ENCODE peak calls at places on chromosomes 13 and 19, in six cellular contexts. M is naive thymus-derived CD8-positive, alpha-beta T cell; Z is stimulated activated CD4-positive, alpha-beta T cell treated with anti-CD3 and anti-CD28 coated beads, Interleukin-1b, Interleukin-23, amount 100 ng/mL, for 1 hour; O is stimulated activated CD8-positive, alpha-beta memory T cell treated with anti-CD3 and anti-CD28 coated beads, Interleukin-4, amount 100 ng/mL, for 1 hour; N is GM06990; W is posterior cingulate gyrus. I is an unnamed sample.

GRCh38 chr13:71124230-71124629 is 742.8 kb downstream of the DACH1 start:
- DNase-seq in N (no peak), O (no peak), M (no peak), W (no peak), Z (no peak), I (no peak)

GRCh38 chr19:14149509-14149994 is 13.2 kb upstream of the ASF1B start:
- DNase-seq in M (peak), Z (no peak), N (no peak), O (peak), W (peak), I (no peak)

GRCh38 chr19:18233224-18233825 is 7.1 kb upstream of the PDE4C start:
- DNase-seq in Z (peak), M (peak), N (no peak), W (peak), O (peak), I (peak)

GRCh38 chr13:98707309-98707999 is 45.0 kb downstream of the SLC15A1 start:
- DNase-seq in M (no peak), W (no peak), O (no peak), N (peak), Z (no peak), I (no peak)

GRCh38 chr19:7258840-7259395 is 35.3 kb downstream of the INSR start:
- DNase-seq in Z (no peak), N (no peak), W (peak), O (no peak), M (no peak), I (no peak)

GRCh38 chr19:16199275-16199932 is 1.7 kb downstream of the AP1M1 start:
- DNase-seq in Z (no peak), N (no peak), O (no peak), M (no peak), W (no peak), I (no peak)

GRCh38 chr19:31263317-31263716 is 85.9 kb downstream of the TSHZ3 start:
- DNase-seq in W (peak), M (no peak), Z (no peak), O (no peak), N (no peak), I (no peak)

GRCh38 chr19:45413497-45413896 is 7.1 kb downstream of the POLR1G start:
- DNase-seq in O (no peak), M (no peak), N (no peak), Z (no peak), W (no peak), I (no peak)

GRCh38 chr19:21202865-21203494 is 61.1 kb downstream of the ZNF431 start:
- DNase-seq in O (no peak), W (no peak), Z (no peak), M (peak), N (no peak), I (no peak)

GRCh38 chr19:55452381-55453325 is 8.8 kb downstream of the ISOC2 start:
- DNase-seq in O (no peak), W (peak), Z (no peak), N (peak), M (peak), I (no peak)

GRCh38 chr13:40982772-40983171 is 36.3 kb downstream of the ELF1 start:
- DNase-seq in N (peak), W (no peak), Z (no peak), M (peak), O (peak), I (no peak)

GRCh38 chr13:42971670-42972355 is 20.2 kb downstream of the EPSTI1 start:
- DNase-seq in W (no peak), Z (no peak), M (no peak), O (no peak), N (no peak), I (no peak)

GRCh38 chr19:46693760-46694159 is 23.2 kb downstream of the PRKD2 start:
- DNase-seq in Z (no peak), O (no peak), M (no peak), N (no peak), W (no peak), I (no peak)

GRCh38 chr13:42981317-42981716 is 10.7 kb downstream of the EPSTI1 start:
- DNase-seq in O (no peak), Z (no peak), N (no peak), M (no peak), W (no peak), I (no peak)

GRCh38 chr13:28199089-28199488 is 60.7 kb downstream of the PAN3 start:
- DNase-seq in O (no peak), N (no peak), W (no peak), M (no peak), Z (no peak), I (no peak)

GRCh38 chr19:30540671-30541210 is 168.6 kb downstream of the ZNF536 start:
- DNase-seq in W (no peak), Z (no peak), M (no peak), N (no peak), O (no peak), I (no peak)

GRCh38 chr19:51295382-51296126 is 15.9 kb upstream of the IGLON5 start:
- DNase-seq in N (no peak), O (no peak), Z (no peak), W (no peak), M (no peak), I (no peak)

GRCh38 chr13:28611654-28612131 is 47.2 kb upstream of the POMP start:
- DNase-seq in W (no peak), N (no peak), M (peak), Z (no peak), O (no peak), I (no peak)

GRCh38 chr19:10518444-10519361 is 1.5 kb upstream of the S1PR5 start:
- DNase-seq in W (no peak), N (no peak), O (no peak), M (peak), Z (no peak), I (no peak)

GRCh38 chr19:17183271-17183757 is 31.8 kb upstream of the USE1 start:
- DNase-seq in Z (no peak), N (no peak), O (no peak), W (no peak), M (peak), I (no peak)

GRCh38 chr13:112067871-112068305 is 939 bp downstream of the SOX1 start:
- DNase-seq in Z (no peak), O (no peak), N (no peak), W (no peak), M (no peak), I (peak)

I was measured in GM19239.